ENCODE peak calls at places on chromosomes 12 and 14, in seven cellular contexts. G, E, T, N, M, I and Z are unnamed samples. For H3K4me1, the result is how much of the 10 kb centered on the place peaks cover.

GRCh38 chr14:77250927-77251326 is 20.1 kb downstream of the NGB start:
- DNase-seq in G (no peak), E (no peak), T (no peak), N (no peak), M (no peak), I (no peak), Z (no peak)

GRCh38 chr12:33588725-33589405 is 149.2 kb upstream of the SYT10 start:
- DNase-seq in G (no peak), E (no peak), T (no peak), N (no peak), M (no peak), I (no peak), Z (no peak)

GRCh38 chr14:39374846-39375245 is 57.4 kb downstream of the FBXO33 start:
- DNase-seq in G (no peak), E (no peak), T (peak), N (no peak), M (no peak), I (no peak), Z (no peak)

GRCh38 chr12:116931665-116932064 is 20.9 kb downstream of the FBXW8 start:
- DNase-seq in G (no peak), E (no peak), T (no peak), N (no peak), M (no peak), I (no peak), Z (no peak)

GRCh38 chr12:8088574-8088973 is 6.5 kb downstream of the NECAP1 start:
- DNase-seq in G (no peak), E (peak), T (no peak), N (no peak), M (no peak), I (no peak), Z (peak)

GRCh38 chr12:41476499-41476898 is 288.4 kb downstream of the PDZRN4 start:
- DNase-seq in G (no peak), E (no peak), T (no peak), N (no peak), M (no peak), I (no peak), Z (no peak)

GRCh38 chr12:94095618-94096017 is 52.8 kb upstream of the PLXNC1 start:
- DNase-seq in G (no peak), E (no peak), T (no peak), N (no peak), M (no peak), I (no peak), Z (no peak)

GRCh38 chr12:53577941-53578352 is 48.2 kb downstream of the ATF7 start:
- DNase-seq in G (no peak), E (no peak), T (no peak), N (no peak), M (no peak), I (no peak), Z (no peak)

GRCh38 chr12:90015228-90015627 is 306.6 kb upstream of the ATP2B1 start:
- DNase-seq in G (no peak), E (no peak), T (peak), N (no peak), M (no peak), I (no peak), Z (no peak)

GRCh38 chr12:85310456-85311076 is 30.5 kb downstream of the ALX1 start:
- DNase-seq in G (no peak), E (no peak), T (peak), N (no peak), M (no peak), I (no peak), Z (no peak)

GRCh38 chr14:55535521-55536207 is 44.3 kb upstream of the KTN1 start:
- DNase-seq in G (no peak), E (no peak), T (peak), N (no peak), M (no peak), I (no peak), Z (no peak)

GRCh38 chr12:55713721-55714120 is 2.1 kb upstream of the BLOC1S1 start:
- DNase-seq in G (no peak), E (no peak), T (peak), N (no peak), M (no peak), I (no peak), Z (no peak)

GRCh38 chr12:47274725-47275124 is 195.0 kb upstream of the AMIGO2 start:
- DNase-seq in G (no peak), E (no peak), T (peak), N (no peak), M (no peak), I (no peak), Z (no peak)
- H3K4me1 ChIP-seq in G (under half), E (under half), T (under half), N (under half), M (under half), I (under half), Z (half or more)

GRCh38 chr12:6120796-6121473 is 3.5 kb downstream of the VWF start:
- DNase-seq in G (no peak), E (no peak), T (no peak), N (no peak), M (no peak), I (no peak), Z (no peak)
- TF ChIP-seq CTCF in G (no peak), E (no peak), T (no peak), N (no peak), M (no peak), I (no peak), Z (no peak)

DNA sequence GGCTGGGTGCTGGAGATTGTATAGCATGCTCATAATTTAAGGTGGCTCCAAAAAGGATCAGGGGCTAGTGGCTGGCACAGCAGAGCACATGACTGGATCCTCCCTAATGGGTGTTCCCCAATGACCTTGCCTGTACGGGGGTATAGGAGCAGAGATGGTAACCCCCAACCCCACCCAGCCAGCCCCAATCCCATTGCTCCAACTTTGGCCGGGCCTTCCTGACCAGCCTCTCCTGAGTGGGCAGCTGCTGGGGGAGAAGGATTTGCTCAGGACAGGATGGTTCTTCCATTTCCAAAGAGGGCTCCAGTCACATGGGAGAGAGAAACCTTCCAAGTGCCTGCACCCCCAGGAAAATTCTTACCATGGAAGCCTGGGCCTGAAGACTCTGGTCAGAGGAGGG is 15.3 kb upstream of the NR4A1 start:
- DNase-seq in G (no peak), E (no peak), T (no peak), N (no peak), M (no peak), I (no peak), Z (no peak)
- H3K4me1 ChIP-seq in G (half or more), E (under half), T (under half), N (under half), M (under half), I (under half), Z (under half)

GRCh38 chr14:61570188-61570960 is 124.9 kb upstream of the HIF1A start:
- DNase-seq in G (no peak), E (no peak), T (peak), N (no peak), M (no peak), I (no peak), Z (no peak)

GRCh38 chr14:61567838-61568571 is 127.3 kb upstream of the HIF1A start:
- DNase-seq in G (peak), E (no peak), T (no peak), N (no peak), M (no peak), I (no peak), Z (no peak)

GRCh38 chr14:61569783-61570182 is 125.5 kb upstream of the HIF1A start:
- DNase-seq in G (peak), E (no peak), T (peak), N (no peak), M (no peak), I (peak), Z (peak)

GRCh38 chr14:61569308-61569707 is 126.0 kb upstream of the HIF1A start:
- DNase-seq in G (no peak), E (no peak), T (no peak), N (no peak), M (no peak), I (no peak), Z (no peak)

GRCh38 chr14:61568572-61569011 is 126.7 kb upstream of the HIF1A start:
- DNase-seq in G (peak), E (peak), T (no peak), N (no peak), M (no peak), I (peak), Z (peak)
- TF ChIP-seq CTCF in G (no peak), E (no peak), T (no peak), N (no peak), M (no peak), I (no peak), Z (no peak)

GRCh38 chr12:31523306-31523705 is 67.6 kb downstream of the DENND5B start:
- DNase-seq in G (no peak), E (no peak), T (no peak), N (no peak), M (no peak), I (no peak), Z (no peak)
- H3K4me1 ChIP-seq in G (under half), E (under half), T (under half), N (under half), M (under half), I (under half), Z (under half)